ENCODE peak calls at places on chromosomes 5 and 9, in ten cellular contexts. Z, E, Q, D, X, L, Y, A, M and H are unnamed samples.

GRCh38 chr5:126967808-126968466 is 62.4 kb downstream of the MARCHF3 start:
- DNase-seq in E (no peak), A (no peak), X (no peak), Y (no peak), Q (no peak), Z (no peak), M (no peak), L (no peak), D (no peak), H (no peak)

GRCh38 chr9:114988962-114989599 is 58.7 kb upstream of the TNFSF8 start:
- DNase-seq in E (no peak), A (no peak), X (no peak), M (no peak), L (no peak), Q (no peak), Y (no peak), D (no peak), Z (no peak), H (no peak)

GRCh38 chr5:52658266-52658665 is 129.4 kb upstream of the ITGA1 start:
- DNase-seq in X (no peak), Q (no peak), L (no peak), M (no peak), E (no peak), Y (no peak), Z (no peak), A (no peak), D (no peak), H (no peak)

GRCh38 chr5:104347119-104347708 is 784.6 kb upstream of the NUDT12 start:
- DNase-seq in Q (no peak), X (no peak), Y (peak; percentile 39), A (no peak), Z (peak; percentile 59), L (no peak), M (no peak), E (no peak), D (no peak), H (no peak)

GRCh38 chr9:133357656-133358055 is 1.3 kb downstream of the SURF2 start:
- DNase-seq in X (no peak), M (no peak), A (no peak), Z (no peak), Q (no peak), L (no peak), E (no peak), D (no peak), Y (no peak), H (no peak)

GRCh38 chr9:118290116-118290515 is 585.9 kb downstream of the TLR4 start:
- DNase-seq in A (no peak), M (no peak), E (no peak), Q (no peak), Z (no peak), X (no peak), L (no peak), Y (no peak), D (no peak), H (no peak)

GRCh38 chr5:174503461-174504265 is 220.7 kb upstream of the MSX2 start:
- DNase-seq in Y (peak; percentile 37), E (no peak), X (no peak), D (no peak), Q (no peak), A (no peak), M (no peak), L (no peak), Z (peak; percentile 2), H (no peak)

GRCh38 chr9:136627703-136628102 is 35.0 kb upstream of the EGFL7 start:
- DNase-seq in A (no peak), X (peak; percentile 21), Q (no peak), E (no peak), L (no peak), M (no peak), Z (no peak), Y (no peak), D (no peak), H (no peak)

GRCh38 chr9:23117621-23118020 is 671.0 kb downstream of the DMRTA1 start:
- DNase-seq in E (no peak), D (no peak), M (no peak), A (no peak), X (no peak), Y (no peak), L (no peak), Q (no peak), Z (peak; percentile 9), H (no peak)

GRCh38 chr5:172699999-172700685 is 59.1 kb downstream of the NEURL1B start:
- DNase-seq in Y (no peak), Q (no peak), X (no peak), M (no peak), A (no peak), Z (no peak), L (no peak), E (no peak), D (no peak), H (no peak)

GRCh38 chr9:85224729-85225128 is 517.0 kb downstream of the AGTPBP1 start:
- DNase-seq in E (no peak), M (no peak), D (no peak), Q (no peak), Y (no peak), A (no peak), X (no peak), L (no peak), Z (peak; percentile 70), H (no peak)

GRCh38 chr9:15349892-15350761 is 43.1 kb upstream of the TTC39B start:
- DNase-seq in Z (no peak), X (peak; percentile 82), M (no peak), D (no peak), L (no peak), Y (peak; percentile 86), A (no peak), Q (no peak), E (no peak), H (no peak)

GRCh38 chr9:137521405-137521985 is 28.7 kb downstream of the PNPLA7 start:
- DNase-seq in Y (no peak), D (no peak), X (no peak), Q (no peak), L (no peak), M (no peak), E (no peak), Z (no peak), A (no peak), H (no peak)

GRCh38 chr5:76016258-76016657 is 66.9 kb upstream of the SV2C start:
- DNase-seq in Q (no peak), D (no peak), M (no peak), A (no peak), X (no peak), Z (no peak), Y (no peak), E (no peak), L (no peak), H (no peak)

GRCh38 chr5:137997726-137998213 is 35.1 kb downstream of the FAM13B start:
- DNase-seq in D (no peak), M (no peak), Z (peak; percentile 6), Q (no peak), L (peak; percentile 8), E (no peak), Y (peak; percentile 36), X (no peak), A (no peak), H (no peak)

GRCh38 chr9:90287567-90288274 is 354.9 kb downstream of the DIRAS2 start:
- DNase-seq in M (no peak), Z (no peak), X (no peak), L (no peak), D (no peak), Y (no peak), E (no peak), Q (no peak), A (no peak), H (no peak)

GRCh38 chr5:8585230-8586018 is 716.5 kb downstream of the MTRR start:
- DNase-seq in A (no peak), L (no peak), Z (no peak), Q (no peak), D (no peak), M (no peak), Y (no peak), E (no peak), X (no peak), H (no peak)
- TF ChIP-seq CTCF in A (no peak), L (peak; percentile 28), Z (no peak), Q (no peak), D (no peak), M (no peak), Y (no peak), E (no peak), X (no peak), H (no peak)

DNA sequence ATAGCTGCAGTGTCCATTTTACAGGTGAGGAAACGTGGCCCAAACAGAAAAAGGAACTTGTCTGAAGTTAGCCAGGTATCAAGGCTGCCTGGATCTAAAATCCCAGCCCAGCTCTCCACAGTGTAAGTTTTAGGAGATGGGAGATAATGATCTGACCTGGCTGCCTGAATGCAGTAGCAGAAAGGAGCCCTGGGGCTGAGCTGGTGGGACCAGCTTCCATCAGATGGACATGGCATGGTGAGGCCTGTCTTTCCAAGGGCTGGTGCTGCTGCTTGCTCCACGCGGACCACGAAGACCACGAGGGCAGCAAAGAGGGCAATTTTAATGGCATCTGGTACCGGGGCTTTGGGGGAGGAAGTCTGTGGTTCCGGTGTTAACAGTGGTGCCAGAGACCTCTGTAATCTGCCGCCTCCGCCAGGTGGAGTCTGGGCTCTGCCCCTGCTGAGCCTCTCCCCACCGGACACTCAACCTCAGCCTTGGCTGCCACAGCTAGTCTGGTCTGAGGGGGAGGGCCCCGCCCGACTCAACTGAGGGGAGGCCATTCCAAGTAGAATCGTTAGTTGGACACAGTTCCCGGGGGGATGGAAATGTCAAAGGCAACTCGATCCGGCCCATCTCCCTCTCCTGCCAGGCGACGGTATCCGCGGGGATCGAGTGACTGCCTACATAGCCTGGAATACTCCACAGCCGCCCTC is 650 bp downstream of the MYORG start:
- DNase-seq in Z (peak; percentile 42), Q (peak; percentile 54), M (peak; percentile 69), X (peak; percentile 70), D (peak; percentile 28), L (peak; percentile 78), A (no peak), Y (peak; percentile 57), E (peak; percentile 65), H (no peak)
- TF ChIP-seq CTCF in Z (no peak), Q (no peak), M (peak; percentile 18), X (no peak), D (no peak), L (peak; percentile 71), A (peak; percentile 37), Y (peak; percentile 28), E (peak; percentile 19), H (peak; percentile 38)

GRCh38 chr9:100505564-100506159 is 32.7 kb downstream of the TMEFF1 start:
- DNase-seq in M (peak; percentile 45), Q (peak; percentile 90), L (peak; percentile 75), D (peak; percentile 59), Y (peak; percentile 77), E (peak; percentile 19), Z (peak; percentile 61), X (peak; percentile 75), A (peak; percentile 31), H (peak; percentile 14)
- TF ChIP-seq CTCF in M (peak; percentile 71), Q (peak; percentile 87), L (peak; percentile 99), D (no peak), Y (peak; percentile 65), E (peak; percentile 71), Z (peak; percentile 78), X (peak; percentile 49), A (peak; percentile 53), H (peak; percentile 59)

DNA sequence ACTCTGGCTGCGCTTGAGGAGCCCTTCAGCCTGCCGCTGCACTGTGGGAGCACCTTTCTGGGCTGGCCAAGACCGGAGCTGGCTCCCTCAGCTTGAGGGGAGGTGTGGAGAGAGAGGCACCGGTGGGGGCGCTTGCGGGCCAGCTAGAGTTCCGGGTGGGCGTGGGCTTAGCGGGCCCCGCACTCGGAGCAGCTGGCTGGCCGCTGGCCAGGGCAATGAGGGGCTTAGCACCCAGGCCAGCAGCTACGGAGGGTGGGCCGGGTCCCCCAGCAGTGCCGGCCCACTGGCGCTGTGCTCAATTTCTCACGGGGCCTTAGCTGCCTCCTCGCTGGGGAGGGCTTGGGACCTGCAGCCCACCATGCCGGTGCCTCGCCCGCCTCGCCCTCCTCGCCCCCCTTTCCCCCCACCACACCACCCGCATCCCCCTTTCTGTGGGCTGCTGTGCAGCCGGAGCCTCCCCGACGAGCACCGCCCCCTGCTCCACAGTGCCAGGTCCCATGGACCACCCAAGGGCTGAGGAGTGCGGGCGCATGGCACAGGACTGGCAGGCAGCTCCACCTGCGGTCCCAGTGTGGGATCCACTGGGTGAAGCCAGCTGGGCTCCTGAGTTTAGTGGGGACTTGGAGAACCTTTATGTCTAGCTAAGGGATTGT is 954.5 kb downstream of the DTWD2 start:
- DNase-seq in D (no peak), E (no peak), Y (no peak), X (no peak), M (no peak), L (no peak), Q (no peak), A (no peak), Z (no peak), H (no peak)
- TF ChIP-seq CTCF in D (no peak), E (no peak), Y (no peak), X (no peak), M (no peak), L (no peak), Q (no peak), A (no peak), Z (no peak), H (no peak)